ENCODE peak calls at places on chromosomes 11 and 22, in four cellular contexts. One of them, this sample, is unnamed.

GRCh38 chr11:46697303-46697702 is 3.1 kb downstream of the ARHGAP1 start:
- DNase-seq in breast epithelium: no peak
- DNase-seq in brain microvascular endothelial cell: peak
- DNase-seq in colonic mucosa: no peak
- DNase-seq in this sample: no peak

GRCh38 chr11:72439455-72439854 is 5.1 kb upstream of the CLPB start:
- DNase-seq in brain microvascular endothelial cell: peak
- DNase-seq in breast epithelium: no peak
- DNase-seq in colonic mucosa: no peak
- DNase-seq in this sample: no peak

GRCh38 chr11:10550503-10550902 is 9.5 kb upstream of the RNF141 start:
- DNase-seq in colonic mucosa: no peak
- DNase-seq in breast epithelium: no peak
- DNase-seq in brain microvascular endothelial cell: peak
- DNase-seq in this sample: no peak

GRCh38 chr22:47597041-47597440 is 834.6 kb downstream of the TBC1D22A start:
- DNase-seq in colonic mucosa: no peak
- DNase-seq in breast epithelium: no peak
- DNase-seq in brain microvascular endothelial cell: no peak
- DNase-seq in this sample: no peak

GRCh38 chr11:66343176-66343575 is 1.7 kb downstream of the BRMS1 start:
- DNase-seq in colonic mucosa: no peak
- DNase-seq in brain microvascular endothelial cell: no peak
- DNase-seq in breast epithelium: no peak
- DNase-seq in this sample: no peak

GRCh38 chr11:76597533-76598425 is 72.8 kb downstream of the LRRC32 start:
- DNase-seq in breast epithelium: no peak
- DNase-seq in brain microvascular endothelial cell: no peak
- DNase-seq in colonic mucosa: no peak
- DNase-seq in this sample: no peak

GRCh38 chr11:94740083-94740974 is 27.8 kb upstream of the AMOTL1 start:
- DNase-seq in breast epithelium: peak
- DNase-seq in colonic mucosa: peak
- DNase-seq in brain microvascular endothelial cell: no peak
- DNase-seq in this sample: no peak

GRCh38 chr11:65844231-65844872 is 10.6 kb downstream of the SNX32 start:
- DNase-seq in brain microvascular endothelial cell: no peak
- DNase-seq in colonic mucosa: peak
- DNase-seq in breast epithelium: no peak
- DNase-seq in this sample: no peak

GRCh38 chr11:34653851-34654490 is 33.1 kb downstream of the EHF start:
- DNase-seq in breast epithelium: peak
- DNase-seq in colonic mucosa: peak
- DNase-seq in brain microvascular endothelial cell: peak
- DNase-seq in this sample: no peak

GRCh38 chr11:120168960-120169681 is 31.2 kb upstream of the TRIM29 start:
- DNase-seq in brain microvascular endothelial cell: peak
- DNase-seq in breast epithelium: peak
- DNase-seq in colonic mucosa: peak
- DNase-seq in this sample: peak

GRCh38 chr11:47233989-47234668 is 14.5 kb downstream of the ACP2 start:
- DNase-seq in brain microvascular endothelial cell: peak
- DNase-seq in breast epithelium: no peak
- DNase-seq in colonic mucosa: no peak
- DNase-seq in this sample: no peak

GRCh38 chr11:66854231-66854661 is 2.6 kb upstream of the LRFN4 start:
- DNase-seq in brain microvascular endothelial cell: no peak
- DNase-seq in breast epithelium: no peak
- DNase-seq in colonic mucosa: no peak
- DNase-seq in this sample: no peak

GRCh38 chr22:42396621-42397331 is 35.4 kb downstream of the NFAM1 start:
- DNase-seq in breast epithelium: no peak
- DNase-seq in brain microvascular endothelial cell: no peak
- DNase-seq in colonic mucosa: no peak
- DNase-seq in this sample: no peak

GRCh38 chr22:32574957-32575893 is 100.6 kb downstream of the FBXO7 start:
- DNase-seq in brain microvascular endothelial cell: no peak
- DNase-seq in breast epithelium: no peak
- DNase-seq in colonic mucosa: no peak
- DNase-seq in this sample: no peak

GRCh38 chr11:67054851-67055523 is 1.7 kb upstream of the RHOD start:
- DNase-seq in breast epithelium: peak
- DNase-seq in brain microvascular endothelial cell: peak
- DNase-seq in colonic mucosa: peak
- DNase-seq in this sample: no peak

GRCh38 chr11:11045156-11045670 is 187.4 kb upstream of the ZBED5 start:
- DNase-seq in brain microvascular endothelial cell: no peak
- DNase-seq in breast epithelium: no peak
- DNase-seq in colonic mucosa: no peak
- DNase-seq in this sample: no peak

GRCh38 chr11:62786318-62787004 is 741 bp upstream of the TMEM179B start:
- DNase-seq in brain microvascular endothelial cell: peak
- DNase-seq in breast epithelium: peak
- DNase-seq in colonic mucosa: peak
- DNase-seq in this sample: peak

GRCh38 chr22:41532908-41533825 is 11.1 kb downstream of the POLR3H start:
- DNase-seq in brain microvascular endothelial cell: peak
- DNase-seq in colonic mucosa: peak
- DNase-seq in breast epithelium: no peak
- DNase-seq in this sample: peak

GRCh38 chr11:118924591-118925585 is 838 bp downstream of the BCL9L start:
- DNase-seq in brain microvascular endothelial cell: no peak
- DNase-seq in breast epithelium: no peak
- DNase-seq in colonic mucosa: peak
- DNase-seq in this sample: no peak

GRCh38 chr11:11149671-11150459 is 203.2 kb downstream of the CSNK2A3 start:
- DNase-seq in breast epithelium: no peak
- DNase-seq in brain microvascular endothelial cell: no peak
- DNase-seq in colonic mucosa: no peak
- DNase-seq in this sample: no peak

GRCh38 chr22:39317084-39317755 is 2.2 kb downstream of the RPL3 start:
- DNase-seq in breast epithelium: no peak
- DNase-seq in colonic mucosa: no peak
- DNase-seq in brain microvascular endothelial cell: no peak
- DNase-seq in this sample: no peak

GRCh38 chr11:8650401-8650990 is 32.0 kb downstream of the TRIM66 start:
- DNase-seq in brain microvascular endothelial cell: no peak
- DNase-seq in breast epithelium: no peak
- DNase-seq in colonic mucosa: no peak
- DNase-seq in this sample: no peak

GRCh38 chr11:70481625-70482528 is 83.5 kb downstream of the CTTN start:
- DNase-seq in brain microvascular endothelial cell: peak
- DNase-seq in breast epithelium: no peak
- DNase-seq in colonic mucosa: no peak
- DNase-seq in this sample: no peak

GRCh38 chr11:41245704-41246398 is 213.6 kb downstream of the LRRC4C start:
- DNase-seq in brain microvascular endothelial cell: no peak
- DNase-seq in breast epithelium: no peak
- DNase-seq in colonic mucosa: no peak
- DNase-seq in this sample: no peak

GRCh38 chr11:2383823-2384722 is 7.0 kb downstream of the CD81 start:
- DNase-seq in brain microvascular endothelial cell: no peak
- DNase-seq in breast epithelium: no peak
- DNase-seq in colonic mucosa: peak
- DNase-seq in this sample: no peak

GRCh38 chr11:57648791-57649735 is 649 bp downstream of the YPEL4 start:
- DNase-seq in breast epithelium: no peak
- DNase-seq in brain microvascular endothelial cell: no peak
- DNase-seq in colonic mucosa: no peak
- DNase-seq in this sample: no peak

GRCh38 chr22:19756288-19757128 is 4.1 kb upstream of the TBX1 start:
- DNase-seq in colonic mucosa: peak
- DNase-seq in brain microvascular endothelial cell: no peak
- DNase-seq in breast epithelium: peak
- DNase-seq in this sample: no peak

GRCh38 chr11:29482510-29482909 is 534.3 kb downstream of the KCNA4 start:
- DNase-seq in colonic mucosa: no peak
- DNase-seq in brain microvascular endothelial cell: no peak
- DNase-seq in breast epithelium: no peak
- DNase-seq in this sample: no peak

GRCh38 chr11:26583550-26583949 is 11.5 kb upstream of the MUC15 start:
- DNase-seq in breast epithelium: peak
- DNase-seq in colonic mucosa: no peak
- DNase-seq in brain microvascular endothelial cell: peak
- DNase-seq in this sample: no peak

GRCh38 chr11:126048198-126048597 is 14.5 kb downstream of the CDON start:
- DNase-seq in breast epithelium: no peak
- DNase-seq in brain microvascular endothelial cell: no peak
- DNase-seq in colonic mucosa: no peak
- DNase-seq in this sample: no peak

GRCh38 chr11:126051117-126051516 is 11.5 kb downstream of the CDON start:
- DNase-seq in breast epithelium: no peak
- DNase-seq in brain microvascular endothelial cell: no peak
- DNase-seq in colonic mucosa: no peak
- DNase-seq in this sample: no peak

GRCh38 chr11:126046796-126047195 is 15.9 kb downstream of the CDON start:
- DNase-seq in brain microvascular endothelial cell: no peak
- DNase-seq in colonic mucosa: no peak
- DNase-seq in breast epithelium: no peak
- DNase-seq in this sample: no peak

GRCh38 chr11:126053340-126054286 is 9.1 kb downstream of the CDON start:
- DNase-seq in brain microvascular endothelial cell: no peak
- DNase-seq in colonic mucosa: no peak
- DNase-seq in breast epithelium: no peak
- DNase-seq in this sample: no peak

DNA sequence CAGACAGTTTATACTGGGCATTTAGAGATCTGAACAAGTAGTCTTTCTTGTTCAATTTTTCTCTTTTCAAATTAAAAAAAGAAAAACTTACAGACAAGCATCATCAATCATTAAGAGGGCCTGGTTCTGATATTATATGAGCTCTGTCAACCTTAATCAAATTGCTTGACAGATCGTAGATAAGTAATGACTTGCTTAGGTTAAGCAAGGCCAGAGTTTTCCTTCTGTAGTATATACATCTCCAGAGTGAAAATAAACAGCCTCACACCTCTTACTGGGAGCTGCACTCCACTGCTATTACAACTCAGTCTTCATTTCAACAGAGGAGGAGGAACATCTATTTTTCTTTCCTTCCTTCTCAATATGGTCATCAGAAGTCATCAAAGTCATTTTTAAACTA is 13.5 kb downstream of the CDON start:
- DNase-seq in colonic mucosa: no peak
- DNase-seq in brain microvascular endothelial cell: no peak
- DNase-seq in breast epithelium: no peak
- DNase-seq in this sample: no peak
- TF ChIP-seq CTCF in colonic mucosa: no peak
- TF ChIP-seq CTCF in brain microvascular endothelial cell: no peak
- TF ChIP-seq CTCF in breast epithelium: no peak
- TF ChIP-seq CTCF in this sample: no peak

GRCh38 chr11:131397666-131398065 is 27.3 kb downstream of the NTM start:
- DNase-seq in colonic mucosa: no peak
- DNase-seq in breast epithelium: no peak
- DNase-seq in brain microvascular endothelial cell: no peak
- DNase-seq in this sample: no peak

GRCh38 chr11:131389582-131389981 is 19.2 kb downstream of the NTM start:
- DNase-seq in colonic mucosa: no peak
- DNase-seq in brain microvascular endothelial cell: no peak
- DNase-seq in breast epithelium: no peak
- DNase-seq in this sample: no peak

GRCh38 chr11:131391161-131391560 is 20.7 kb downstream of the NTM start:
- DNase-seq in colonic mucosa: no peak
- DNase-seq in brain microvascular endothelial cell: no peak
- DNase-seq in breast epithelium: no peak
- DNase-seq in this sample: no peak

DNA sequence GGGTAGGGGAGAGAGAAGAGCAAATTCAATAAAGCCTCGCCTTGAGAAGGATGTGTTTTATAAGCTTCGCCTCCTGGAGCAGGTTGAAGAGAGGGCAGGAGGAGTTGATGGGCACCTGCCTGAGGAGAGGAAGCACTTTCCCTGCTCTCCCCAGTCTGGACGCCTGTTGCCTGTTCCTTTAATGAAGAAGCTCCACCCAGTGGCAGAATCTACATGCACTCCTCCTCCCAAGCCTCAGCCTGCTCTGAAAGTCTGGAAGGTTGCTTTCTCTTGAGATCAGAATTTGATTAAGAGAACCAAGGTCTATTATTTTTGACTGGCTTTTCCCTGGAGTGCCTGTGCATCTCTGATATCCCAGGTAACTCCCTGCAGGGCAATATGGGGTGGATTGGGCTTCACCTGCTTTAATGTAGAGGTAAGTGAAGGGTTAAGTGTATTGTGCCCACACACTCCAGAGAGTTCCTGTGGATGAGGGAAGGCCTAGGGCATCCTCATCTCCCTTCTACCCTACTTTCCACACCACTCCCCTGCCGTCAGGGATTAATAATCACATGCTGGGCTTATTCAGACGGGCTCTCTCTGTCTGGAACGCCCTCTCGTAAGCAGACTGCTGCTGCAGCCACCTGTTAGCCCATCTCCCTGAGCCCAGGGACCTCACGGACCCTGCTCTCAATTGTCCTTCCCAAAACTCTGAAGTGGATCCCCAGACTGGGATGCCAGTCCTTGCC is 22.3 kb downstream of the NTM start:
- DNase-seq in breast epithelium: no peak
- DNase-seq in colonic mucosa: no peak
- DNase-seq in brain microvascular endothelial cell: no peak
- DNase-seq in this sample: no peak
- TF ChIP-seq CTCF in breast epithelium: no peak
- TF ChIP-seq CTCF in colonic mucosa: no peak
- TF ChIP-seq CTCF in brain microvascular endothelial cell: peak
- TF ChIP-seq CTCF in this sample: no peak

DNA sequence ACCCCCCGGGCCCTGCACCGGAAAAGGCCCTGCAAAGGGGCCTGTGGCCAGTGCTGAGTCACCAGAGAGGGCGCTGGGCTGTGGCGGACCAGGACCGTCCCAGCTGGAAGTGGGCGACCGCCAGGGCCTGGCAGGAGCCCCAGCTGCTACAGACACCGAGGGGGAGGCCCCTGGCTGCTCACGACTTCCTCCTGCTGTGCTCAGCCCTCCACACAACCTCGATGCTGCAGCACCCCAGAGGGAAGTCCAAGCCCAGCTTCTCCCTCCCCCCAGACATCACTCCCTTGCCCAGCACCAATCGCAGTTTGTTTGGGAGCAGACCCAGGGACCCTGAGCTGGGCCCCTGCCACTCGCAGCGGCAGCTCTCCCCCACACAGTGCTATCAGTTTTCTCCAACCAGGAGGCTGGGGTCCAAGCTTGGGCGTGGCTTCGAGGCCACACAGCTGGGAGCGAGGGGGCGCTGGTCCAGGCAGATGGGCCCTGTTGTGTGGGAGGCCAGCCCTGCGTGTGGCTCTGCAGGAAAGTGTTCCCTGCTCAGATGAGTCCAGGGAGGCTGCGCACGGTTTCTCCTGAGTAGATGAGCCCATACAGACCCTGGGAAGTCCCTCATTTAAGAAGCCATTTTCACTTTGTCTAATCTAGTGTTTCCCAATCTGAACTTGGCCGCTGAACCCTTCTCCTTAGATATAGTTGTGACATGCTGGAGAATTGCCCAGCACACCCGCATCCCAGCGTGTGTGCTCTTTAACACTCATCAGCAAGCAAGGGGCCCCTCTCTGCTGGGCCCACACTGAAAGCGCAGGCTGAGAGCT is 5.6 kb upstream of the SH3BP1 start:
- DNase-seq in brain microvascular endothelial cell: peak
- DNase-seq in colonic mucosa: peak
- DNase-seq in breast epithelium: no peak
- DNase-seq in this sample: no peak
- TF ChIP-seq CTCF in brain microvascular endothelial cell: peak
- TF ChIP-seq CTCF in colonic mucosa: no peak
- TF ChIP-seq CTCF in breast epithelium: no peak
- TF ChIP-seq CTCF in this sample: no peak

GRCh38 chr11:103609117-103610066 is 427.0 kb upstream of the DDI1 start:
- DNase-seq in colonic mucosa: no peak
- DNase-seq in brain microvascular endothelial cell: peak
- DNase-seq in breast epithelium: no peak
- DNase-seq in this sample: no peak
- TF ChIP-seq CTCF in colonic mucosa: no peak
- TF ChIP-seq CTCF in brain microvascular endothelial cell: peak
- TF ChIP-seq CTCF in breast epithelium: no peak
- TF ChIP-seq CTCF in this sample: no peak